ENCODE peak calls at places on chromosomes 7 and 10, in five cellular contexts. One of them, this sample, is unnamed.

GRCh38 chr10:92111336-92111939 is 179.4 kb downstream of the CPEB3 start:
- DNase-seq in psoas muscle: no peak
- DNase-seq in myocyte: peak; percentile 67
- DNase-seq in A549: no peak
- DNase-seq in Right ventricle myocardium superior: no peak
- DNase-seq in this sample: no peak

GRCh38 chr10:341081-341740 is 206.0 kb downstream of the ZMYND11 start:
- DNase-seq in psoas muscle: no peak
- DNase-seq in myocyte: no peak
- DNase-seq in A549: no peak
- DNase-seq in Right ventricle myocardium superior: no peak
- DNase-seq in this sample: no peak

GRCh38 chr7:151954866-151955820 is 1.1 kb upstream of the GALNTL5 start:
- DNase-seq in psoas muscle: peak; percentile 49
- DNase-seq in myocyte: no peak
- DNase-seq in A549: no peak
- DNase-seq in Right ventricle myocardium superior: peak; percentile 76
- DNase-seq in this sample: no peak

GRCh38 chr7:73397936-73398335 is 35.6 kb upstream of the FZD9 start:
- DNase-seq in psoas muscle: peak; percentile 45
- DNase-seq in myocyte: peak; percentile 94
- DNase-seq in A549: no peak
- DNase-seq in Right ventricle myocardium superior: no peak
- DNase-seq in this sample: no peak

GRCh38 chr10:102673235-102673634 is 29.0 kb downstream of the TRIM8 start:
- DNase-seq in psoas muscle: no peak
- DNase-seq in myocyte: no peak
- DNase-seq in A549: no peak
- DNase-seq in Right ventricle myocardium superior: no peak
- DNase-seq in this sample: no peak

GRCh38 chr7:70154521-70155180 is 556.4 kb downstream of the AUTS2 start:
- DNase-seq in psoas muscle: no peak
- DNase-seq in myocyte: no peak
- DNase-seq in A549: no peak
- DNase-seq in Right ventricle myocardium superior: no peak
- DNase-seq in this sample: no peak

GRCh38 chr7:139046143-139046542 is 10.3 kb upstream of the ZC3HAV1L start:
- DNase-seq in psoas muscle: no peak
- DNase-seq in myocyte: no peak
- DNase-seq in A549: no peak
- DNase-seq in Right ventricle myocardium superior: no peak
- DNase-seq in this sample: no peak

GRCh38 chr10:85557077-85557476 is 809.5 kb downstream of the GRID1 start:
- DNase-seq in psoas muscle: no peak
- DNase-seq in myocyte: no peak
- DNase-seq in A549: peak; percentile 18
- DNase-seq in Right ventricle myocardium superior: no peak
- DNase-seq in this sample: no peak

GRCh38 chr7:127807340-127807739 is 155.3 kb downstream of the SND1 start:
- DNase-seq in psoas muscle: no peak
- DNase-seq in myocyte: no peak
- DNase-seq in A549: no peak
- DNase-seq in Right ventricle myocardium superior: no peak
- DNase-seq in this sample: no peak

GRCh38 chr10:44949915-44950314 is 9.7 kb upstream of the RASSF4 start:
- DNase-seq in psoas muscle: no peak
- DNase-seq in myocyte: no peak
- DNase-seq in A549: no peak
- DNase-seq in Right ventricle myocardium superior: no peak
- DNase-seq in this sample: no peak

GRCh38 chr7:80552304-80552703 is 40.4 kb upstream of the GNAT3 start:
- DNase-seq in psoas muscle: no peak
- DNase-seq in myocyte: no peak
- DNase-seq in A549: no peak
- DNase-seq in Right ventricle myocardium superior: no peak
- DNase-seq in this sample: no peak

GRCh38 chr7:123355576-123356195 is 155.9 kb upstream of the SLC13A1 start:
- DNase-seq in psoas muscle: no peak
- DNase-seq in myocyte: peak; percentile 30
- DNase-seq in A549: peak; percentile 2
- DNase-seq in Right ventricle myocardium superior: no peak
- DNase-seq in this sample: peak; percentile 40

GRCh38 chr7:128837521-128837921 is 7.3 kb downstream of the FLNC start:
- DNase-seq in psoas muscle: peak; percentile 19
- DNase-seq in myocyte: no peak
- DNase-seq in A549: no peak
- DNase-seq in Right ventricle myocardium superior: peak; percentile 41
- DNase-seq in this sample: no peak

GRCh38 chr7:17029150-17029549 is 147.4 kb upstream of the AGR3 start:
- DNase-seq in psoas muscle: no peak
- DNase-seq in myocyte: no peak
- DNase-seq in A549: no peak
- DNase-seq in Right ventricle myocardium superior: no peak
- DNase-seq in this sample: no peak

GRCh38 chr10:124043310-124044142 is 49.9 kb downstream of the CHST15 start:
- DNase-seq in psoas muscle: no peak
- DNase-seq in myocyte: no peak
- DNase-seq in A549: no peak
- DNase-seq in Right ventricle myocardium superior: no peak
- DNase-seq in this sample: no peak

GRCh38 chr10:124176309-124177179 is 83.1 kb upstream of the CHST15 start:
- DNase-seq in psoas muscle: no peak
- DNase-seq in myocyte: peak; percentile 50
- DNase-seq in A549: no peak
- DNase-seq in Right ventricle myocardium superior: no peak
- DNase-seq in this sample: no peak

GRCh38 chr7:155631155-155631554 is 13.3 kb upstream of the RBM33 start:
- DNase-seq in psoas muscle: no peak
- DNase-seq in myocyte: no peak
- DNase-seq in A549: no peak
- DNase-seq in Right ventricle myocardium superior: no peak
- DNase-seq in this sample: no peak

GRCh38 chr7:2508327-2509231 is 11.0 kb upstream of the LFNG start:
- DNase-seq in psoas muscle: peak; percentile 70
- DNase-seq in myocyte: peak; percentile 93
- DNase-seq in A549: no peak
- DNase-seq in Right ventricle myocardium superior: peak; percentile 87
- DNase-seq in this sample: no peak

GRCh38 chr10:124419635-124420034 is 912 bp upstream of the OAT start:
- DNase-seq in psoas muscle: no peak
- DNase-seq in myocyte: no peak
- DNase-seq in A549: no peak
- DNase-seq in Right ventricle myocardium superior: no peak
- DNase-seq in this sample: no peak

GRCh38 chr7:106462365-106462859 is 177.6 kb upstream of the NAMPT start:
- DNase-seq in psoas muscle: no peak
- DNase-seq in myocyte: peak; percentile 78
- DNase-seq in A549: peak; percentile 50
- DNase-seq in Right ventricle myocardium superior: no peak
- DNase-seq in this sample: no peak

This sample was measured in HEK293T.